ENCODE peak calls at places on chromosome 6, in eight cellular contexts. F is endothelial cell of umbilical vein, C is spleen, P is Panc1, M is HL-60, R is stomach, A is SK-N-SH, B is GM23338. I is an unnamed sample.

GRCh38 chr6:129875610-129876515 is 14.7 kb upstream of the TMEM244 start:
- DNase-seq in F (no peak), C (no peak), P (no peak), M (no peak), R (no peak), A (no peak), B (no peak), I (no peak)

GRCh38 chr6:12543953-12544352 is 172.6 kb upstream of the PHACTR1 start:
- DNase-seq in F (no peak), C (no peak), P (no peak), M (no peak), R (no peak), A (no peak), B (no peak), I (no peak)

GRCh38 chr6:113364781-113365545 is 492.2 kb upstream of the MARCKS start:
- DNase-seq in F (no peak), C (no peak), P (no peak), M (no peak), R (no peak), A (no peak), B (no peak), I (no peak)

GRCh38 chr6:152309648-152310047 is 327.5 kb downstream of the SYNE1 start:
- DNase-seq in F (no peak), C (peak; percentile 88), P (no peak), M (no peak), R (peak; percentile 42), A (no peak), B (peak; percentile 19), I (no peak)

GRCh38 chr6:144744720-144745119 is 459.6 kb downstream of the UTRN start:
- DNase-seq in F (no peak), C (no peak), P (no peak), M (no peak), R (no peak), A (no peak), B (peak; percentile 43), I (no peak)

GRCh38 chr6:41646026-41646795 is 7.9 kb downstream of the MDFI start:
- DNase-seq in F (no peak), C (no peak), P (no peak), M (no peak), R (no peak), A (no peak), B (no peak), I (peak; percentile 50)

GRCh38 chr6:161434921-161435411 is 161.1 kb upstream of the AGPAT4 start:
- DNase-seq in F (peak; percentile 48), C (no peak), P (no peak), M (no peak), R (no peak), A (no peak), B (no peak), I (no peak)

GRCh38 chr6:28943557-28944411 is 20.0 kb upstream of the TRIM27 start:
- DNase-seq in F (peak; percentile 66), C (peak; percentile 88), P (no peak), M (peak; percentile 75), R (peak; percentile 71), A (peak; percentile 75), B (peak; percentile 89), I (peak; percentile 73)

GRCh38 chr6:129748901-129749748 is 39.1 kb upstream of the ARHGAP18 start:
- DNase-seq in F (peak; percentile 75), C (no peak), P (no peak), M (no peak), R (no peak), A (no peak), B (no peak), I (no peak)

GRCh38 chr6:39918831-39919230 is 15.4 kb downstream of the MOCS1 start:
- DNase-seq in F (no peak), C (no peak), P (no peak), M (no peak), R (no peak), A (no peak), B (no peak), I (no peak)

GRCh38 chr6:35679399-35679798 is 9.3 kb downstream of the FKBP5 start:
- DNase-seq in F (no peak), C (no peak), P (no peak), M (no peak), R (no peak), A (no peak), B (no peak), I (no peak)

GRCh38 chr6:24489881-24490280 is 503 bp upstream of the GPLD1 start:
- DNase-seq in F (no peak), C (no peak), P (no peak), M (peak; percentile 22), R (no peak), A (no peak), B (no peak), I (no peak)

GRCh38 chr6:112576421-112576820 is 229.3 kb downstream of the RFPL4B start:
- DNase-seq in F (no peak), C (no peak), P (no peak), M (no peak), R (no peak), A (no peak), B (no peak), I (no peak)

GRCh38 chr6:145669627-145670034 is 65.7 kb downstream of the EPM2A start:
- DNase-seq in F (peak; percentile 69), C (no peak), P (no peak), M (no peak), R (no peak), A (no peak), B (no peak), I (no peak)

GRCh38 chr6:13453771-13454251 is 33.6 kb downstream of the GFOD1 start:
- DNase-seq in F (peak; percentile 77), C (no peak), P (peak; percentile 13), M (peak; percentile 4), R (no peak), A (no peak), B (no peak), I (no peak)

GRCh38 chr6:22025468-22026159 is 271.2 kb downstream of the PRL start:
- DNase-seq in F (peak; percentile 95), C (no peak), P (no peak), M (peak; percentile 88), R (no peak), A (peak; percentile 16), B (peak; percentile 80), I (no peak)

GRCh38 chr6:19433101-19433500 is 404.1 kb upstream of the ID4 start:
- DNase-seq in F (no peak), C (no peak), P (no peak), M (no peak), R (no peak), A (no peak), B (no peak), I (no peak)

GRCh38 chr6:114987281-114987680 is 644.5 kb upstream of the HS3ST5 start:
- DNase-seq in F (no peak), C (no peak), P (no peak), M (peak; percentile 36), R (no peak), A (no peak), B (no peak), I (no peak)

GRCh38 chr6:111474771-111475170 is 8.2 kb downstream of the REV3L start:
- DNase-seq in F (no peak), C (no peak), P (no peak), M (no peak), R (no peak), A (no peak), B (no peak), I (no peak)

GRCh38 chr6:111478064-111478476 is 4.9 kb downstream of the REV3L start:
- DNase-seq in F (peak; percentile 65), C (no peak), P (no peak), M (no peak), R (no peak), A (no peak), B (no peak), I (no peak)

GRCh38 chr6:111478749-111479148 is 4.3 kb downstream of the REV3L start:
- DNase-seq in F (peak; percentile 70), C (no peak), P (peak; percentile 61), M (peak; percentile 42), R (no peak), A (no peak), B (peak; percentile 95), I (no peak)

GRCh38 chr6:111474106-111474505 is 8.9 kb downstream of the REV3L start:
- DNase-seq in F (no peak), C (no peak), P (no peak), M (no peak), R (no peak), A (no peak), B (no peak), I (no peak)

GRCh38 chr6:111477481-111477938 is 5.5 kb downstream of the REV3L start:
- DNase-seq in F (no peak), C (no peak), P (no peak), M (no peak), R (no peak), A (no peak), B (peak; percentile 38), I (no peak)
- H3K4me3 ChIP-seq in F (no peak overlapping the region), C (no peak overlapping the region), P (no peak overlapping the region), M (no peak overlapping the region), R (no peak overlapping the region), A (no peak overlapping the region), B (no peak overlapping the region), I (peak overlapping the region; percentile 7)

DNA sequence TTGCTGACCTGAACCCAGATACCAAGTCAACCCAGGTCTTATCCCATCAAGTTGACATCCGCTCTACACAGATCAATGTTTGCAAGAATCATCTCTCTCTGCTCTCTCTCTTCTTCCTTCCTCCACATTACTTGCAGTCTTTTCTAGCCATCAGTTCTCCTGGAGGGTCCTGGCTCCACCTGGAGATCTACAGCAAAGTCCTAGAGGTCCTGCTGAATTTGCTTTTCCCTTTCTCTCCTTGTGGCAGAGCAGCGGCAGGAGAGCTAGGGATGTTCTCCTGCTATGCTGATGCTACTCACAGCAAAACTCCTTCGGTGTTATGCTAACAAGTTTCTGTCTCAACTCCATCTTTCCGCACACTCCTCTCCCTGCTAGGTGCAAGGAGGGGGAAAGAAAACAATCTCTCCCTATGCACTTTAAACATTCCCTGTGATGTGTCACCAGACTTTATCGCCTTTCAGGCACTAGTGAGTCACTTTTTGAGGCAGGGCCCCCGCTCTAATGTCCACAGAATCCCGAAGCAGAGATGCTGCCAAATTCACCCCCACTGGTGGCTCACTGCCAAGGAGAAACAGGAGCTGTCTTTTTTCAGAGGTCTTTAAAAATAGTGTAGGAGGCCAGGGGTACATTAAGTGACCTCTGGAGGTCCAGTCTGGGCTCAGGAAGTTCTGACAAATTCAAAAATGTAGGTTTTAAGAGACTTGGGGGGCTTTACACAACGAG is 62.6 kb downstream of the FAM50B start:
- DNase-seq in F (peak; percentile 91), C (peak; percentile 41), P (peak; percentile 38), M (no peak), R (peak; percentile 73), A (peak; percentile 53), B (no peak), I (no peak)
- TF ChIP-seq POLR2AphosphoS5 in F (peak; percentile 89), C (no peak), P (peak; percentile 84), M (no peak), R (peak; percentile 80), A (peak; percentile 75), B (no peak), I (no peak)

DNA sequence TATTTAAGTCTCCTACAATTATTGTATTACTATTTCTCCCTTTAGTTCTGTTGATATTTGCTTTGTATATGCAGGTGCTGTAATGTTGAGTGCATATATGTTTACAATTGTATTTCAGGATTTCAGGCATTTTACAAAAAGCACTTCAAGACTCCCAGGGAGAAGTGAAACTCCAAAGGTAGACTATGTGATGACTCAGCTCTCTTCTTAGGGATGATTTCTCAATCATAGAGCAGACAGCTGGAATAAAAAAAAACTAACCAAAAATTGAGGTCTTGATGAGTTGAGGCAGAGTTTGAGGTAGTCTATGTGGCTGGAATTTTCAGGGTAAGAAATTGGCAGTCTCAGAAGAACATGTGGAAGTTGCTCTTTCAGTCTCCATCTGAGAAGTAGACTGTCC is 786.1 kb downstream of the TFAP2A start:
- DNase-seq in F (no peak), C (no peak), P (no peak), M (no peak), R (no peak), A (no peak), B (no peak), I (no peak)
- H3K4me3 ChIP-seq in F (no peak overlapping the region), C (no peak overlapping the region), P (no peak overlapping the region), M (no peak overlapping the region), R (no peak overlapping the region), A (no peak overlapping the region), B (no peak overlapping the region), I (no peak overlapping the region)

GRCh38 chr6:42787018-42787611 is 5.3 kb downstream of the BICRAL start:
- DNase-seq in F (no peak), C (no peak), P (no peak), M (no peak), R (no peak), A (no peak), B (no peak), I (no peak)
- TF ChIP-seq POLR2AphosphoS5 in F (no peak), C (no peak), P (no peak), M (no peak), R (no peak), A (no peak), B (no peak), I (no peak)